ENCODE peak calls at places on chromosomes 1 and 21, in seven cellular contexts. A is activated CD4-positive, alpha-beta T cell treated with anti-CD3 and anti-CD28 coated beads, Interleukin-2, amount 50 U/mL, for 48 hours; F is AG08395; C is NCI-H446; U is fibroblast of the conjunctiva; W is GM06990; X is iPS-NIHi11. R is an unnamed sample.

GRCh38 chr1:16375521-16376359 is 8.7 kb downstream of the SZRD1 start:
- DNase-seq in A (no peak), F (no peak), C (no peak), U (no peak), W (no peak), X (no peak), R (no peak)

GRCh38 chr1:1072849-1073742 is 1.0 kb downstream of the RNF223 start:
- DNase-seq in A (no peak), F (no peak), C (no peak), U (no peak), W (no peak), X (no peak), R (no peak)

GRCh38 chr1:65791396-65791795 is 1.3 kb upstream of the PDE4B start:
- DNase-seq in A (no peak), F (peak), C (no peak), U (no peak), W (no peak), X (no peak), R (no peak)

GRCh38 chr1:3003039-3003940 is 18.0 kb upstream of the ACTRT2 start:
- DNase-seq in A (no peak), F (no peak), C (no peak), U (no peak), W (no peak), X (no peak), R (no peak)

GRCh38 chr21:39137248-39138186 is 45.7 kb downstream of the PSMG1 start:
- DNase-seq in A (no peak), F (peak), C (no peak), U (peak), W (no peak), X (peak), R (no peak)

GRCh38 chr1:23080885-23081284 is 61.6 kb downstream of the KDM1A start:
- DNase-seq in A (no peak), F (no peak), C (no peak), U (no peak), W (no peak), X (no peak), R (no peak)

GRCh38 chr1:204074274-204075115 is 1.6 kb downstream of the SOX13 start:
- DNase-seq in A (peak), F (peak), C (peak), U (no peak), W (no peak), X (no peak), R (no peak)

GRCh38 chr21:36656138-36656537 is 42.8 kb upstream of the SIM2 start:
- DNase-seq in A (no peak), F (no peak), C (no peak), U (no peak), W (no peak), X (no peak), R (no peak)

GRCh38 chr1:110672753-110673108 is 2.0 kb downstream of the KCNA3 start:
- DNase-seq in A (no peak), F (no peak), C (no peak), U (no peak), W (peak), X (no peak), R (no peak)

GRCh38 chr1:206729050-206729449 is 41.5 kb upstream of the IL19 start:
- DNase-seq in A (no peak), F (no peak), C (no peak), U (no peak), W (no peak), X (no peak), R (no peak)

GRCh38 chr1:150551784-150552691 is 2.8 kb downstream of the ADAMTSL4 start:
- DNase-seq in A (no peak), F (peak), C (no peak), U (peak), W (no peak), X (peak), R (no peak)

GRCh38 chr1:165905853-165906252 is 78.4 kb downstream of the UCK2 start:
- DNase-seq in A (no peak), F (no peak), C (no peak), U (no peak), W (no peak), X (no peak), R (no peak)

R was measured in iPS DF 19.7.